ENCODE peak calls at places on chromosomes 5 and 9, in six cellular contexts. Q is H9, I is mesenchymal stem cell, N is IMR-90, G is neuronal stem cell, O is H1. K is an unnamed sample.

GRCh38 chr5:147448766-147449165 is 61.1 kb downstream of the DPYSL3 start:
- DNase-seq in Q (no peak), N (peak; percentile 41), I (peak; percentile 47), O (no peak), G (no peak), K (peak; percentile 23)

GRCh38 chr5:35785601-35786085 is 71.0 kb upstream of the IL7R start:
- DNase-seq in G (no peak), N (no peak), Q (no peak), O (no peak), I (peak; percentile 18), K (peak; percentile 95)

GRCh38 chr5:79193643-79194042 is 42.3 kb upstream of the JMY start:
- DNase-seq in O (no peak), Q (no peak), G (no peak), N (peak; percentile 16), I (no peak), K (peak; percentile 87)

GRCh38 chr5:172659909-172660628 is 19.0 kb downstream of the NEURL1B start:
- DNase-seq in O (no peak), G (peak; percentile 67), Q (peak; percentile 64), I (peak; percentile 96), N (peak; percentile 94), K (no peak)

GRCh38 chr5:16596541-16596940 is 20.3 kb downstream of the RETREG1 start:
- DNase-seq in G (no peak), O (no peak), Q (no peak), N (peak; percentile 26), I (no peak), K (peak; percentile 83)

GRCh38 chr5:141823056-141823455 is 55.2 kb downstream of the PCDH1 start:
- DNase-seq in N (no peak), O (no peak), G (no peak), Q (no peak), I (no peak), K (no peak)

GRCh38 chr9:23740531-23740930 is 85.5 kb downstream of the ELAVL2 start:
- DNase-seq in G (no peak), N (no peak), I (no peak), Q (no peak), O (no peak), K (no peak)

GRCh38 chr5:179311581-179311980 is 33.7 kb downstream of the ADAMTS2 start:
- DNase-seq in G (no peak), I (no peak), N (no peak), Q (no peak), O (no peak), K (no peak)

GRCh38 chr5:115431116-115431515 is 113.5 kb downstream of the FEM1C start:
- DNase-seq in Q (no peak), O (no peak), I (no peak), G (no peak), N (no peak), K (no peak)

GRCh38 chr5:178357127-178357526 is 124.5 kb upstream of the PHYKPL start:
- DNase-seq in G (peak; percentile 84), O (peak; percentile 47), N (no peak), Q (peak; percentile 84), I (no peak), K (no peak)

GRCh38 chr9:18829858-18830257 is 203.2 kb downstream of the SAXO1 start:
- DNase-seq in O (no peak), Q (no peak), N (peak; percentile 15), I (no peak), G (no peak), K (no peak)

GRCh38 chr5:15420201-15420600 is 79.8 kb upstream of the FBXL7 start:
- DNase-seq in Q (no peak), O (no peak), G (no peak), I (no peak), N (no peak), K (no peak)

GRCh38 chr5:152634596-152634995 is 229.5 kb upstream of the NMUR2 start:
- DNase-seq in O (no peak), I (no peak), G (peak; percentile 55), Q (no peak), N (no peak), K (no peak)

GRCh38 chr9:129414377-129415021 is 206.4 kb downstream of the C9orf50 start:
- DNase-seq in Q (no peak), I (peak; percentile 91), N (peak; percentile 63), G (peak; percentile 81), O (no peak), K (peak; percentile 78)

GRCh38 chr5:10334830-10335229 is 18.7 kb upstream of the MARCHF6 start:
- DNase-seq in Q (no peak), I (no peak), N (no peak), G (no peak), O (no peak), K (no peak)

GRCh38 chr9:87109182-87109581 is 161.9 kb upstream of the GAS1 start:
- DNase-seq in N (peak; percentile 36), Q (no peak), I (peak; percentile 30), O (no peak), G (no peak), K (no peak)

GRCh38 chr5:97455996-97456395 is 272.9 kb upstream of the RIOK2 start:
- DNase-seq in G (no peak), O (no peak), N (no peak), I (no peak), Q (no peak), K (no peak)

GRCh38 chr5:149756354-149756753 is 26.2 kb downstream of the PPARGC1B start:
- DNase-seq in O (no peak), N (no peak), I (no peak), G (no peak), Q (no peak), K (no peak)

GRCh38 chr5:111999286-111999685 is 242.3 kb upstream of the NREP start:
- DNase-seq in O (no peak), G (no peak), N (peak; percentile 90), Q (no peak), I (peak; percentile 62), K (no peak)

DNA sequence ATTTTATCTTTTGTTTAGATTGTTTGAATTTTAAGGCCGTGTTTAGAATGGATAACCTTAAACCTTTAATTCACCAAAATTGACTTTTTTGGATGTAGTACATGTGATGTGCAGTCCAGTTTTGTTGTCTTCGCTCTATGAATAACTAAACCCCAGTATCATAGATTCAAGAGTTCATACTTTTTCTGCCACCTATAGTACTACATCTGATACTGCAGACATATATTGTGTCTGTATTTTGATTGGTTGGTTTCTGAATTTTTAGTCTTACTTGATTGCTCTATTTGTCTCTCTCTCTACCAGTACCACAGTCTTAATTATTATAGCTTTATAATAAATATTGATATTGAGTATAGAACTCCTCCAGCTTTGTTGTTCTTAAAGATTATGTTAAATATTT is 58.1 kb downstream of the PPIP5K2 start:
- DNase-seq in N (no peak), I (no peak), Q (no peak), G (no peak), O (no peak), K (peak; percentile 5)
- H3K4ac ChIP-seq in N (no peak overlapping the region), I (no peak overlapping the region), Q (no peak overlapping the region), G (no peak overlapping the region), O (no peak overlapping the region), K (no peak overlapping the region)

GRCh38 chr5:151168602-151169344 is 11.2 kb upstream of the ANXA6 start:
- DNase-seq in Q (peak; percentile 22), N (no peak), O (no peak), G (no peak), I (no peak), K (no peak)
- H3K14ac ChIP-seq in Q (no peak overlapping the region), N (no peak overlapping the region), O (no peak overlapping the region), G (no peak overlapping the region), I (no peak overlapping the region), K (no peak overlapping the region)

GRCh38 chr9:107190936-107191290 is 92.2 kb upstream of the RAD23B start:
- DNase-seq in N (no peak), I (no peak), Q (no peak), G (no peak), O (no peak), K (no peak)
- H3K4ac ChIP-seq in N (no peak overlapping the region), I (no peak overlapping the region), Q (no peak overlapping the region), G (no peak overlapping the region), O (no peak overlapping the region), K (no peak overlapping the region)

GRCh38 chr9:115514454-115514853 is 396.5 kb upstream of the TNC start:
- DNase-seq in G (no peak), Q (no peak), N (no peak), O (no peak), I (no peak), K (no peak)
- H3K14ac ChIP-seq in G (no peak overlapping the region), Q (no peak overlapping the region), N (no peak overlapping the region), O (no peak overlapping the region), I (no peak overlapping the region), K (no peak overlapping the region)

GRCh38 chr9:38671372-38671731 is 48.6 kb downstream of the FAM240B start:
- DNase-seq in I (no peak), N (no peak), G (no peak), Q (no peak), O (no peak), K (no peak)
- H3K4ac ChIP-seq in I (no peak overlapping the region), N (no peak overlapping the region), G (no peak overlapping the region), Q (no peak overlapping the region), O (no peak overlapping the region), K (no peak overlapping the region)

GRCh38 chr5:63603001-63603400 is 359.2 kb downstream of the HTR1A start:
- DNase-seq in O (no peak), G (no peak), N (no peak), I (no peak), Q (no peak), K (no peak)
- H3K14ac ChIP-seq in O (no peak overlapping the region), G (no peak overlapping the region), N (no peak overlapping the region), I (no peak overlapping the region), Q (no peak overlapping the region), K (no peak overlapping the region)

DNA sequence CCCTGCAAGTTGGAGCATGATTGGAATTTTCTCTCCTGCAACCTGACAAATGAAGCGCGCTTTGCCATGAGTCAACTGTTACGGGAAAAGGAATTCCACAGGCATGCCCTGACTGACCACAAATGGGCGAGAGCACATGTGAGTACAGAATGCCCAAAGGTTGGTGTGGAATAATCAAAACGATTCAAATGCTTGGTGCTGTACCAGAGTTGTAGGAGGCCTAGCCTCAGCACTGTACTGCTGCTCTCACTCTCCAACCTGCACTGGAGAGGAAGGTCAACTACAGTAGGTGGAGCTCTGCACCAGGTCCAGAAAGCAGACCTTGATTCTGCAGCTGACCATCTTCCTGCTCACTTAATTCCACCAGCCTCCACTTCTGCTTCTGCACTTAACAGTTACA is 406.9 kb upstream of the ACTBL2 start:
- DNase-seq in N (peak; percentile 83), Q (no peak), I (peak; percentile 67), O (no peak), G (no peak), K (peak; percentile 90)
- H3K4ac ChIP-seq in N (peak overlapping the region; percentile 69), Q (no peak overlapping the region), I (no peak overlapping the region), O (no peak overlapping the region), G (no peak overlapping the region), K (no peak overlapping the region)

GRCh38 chr9:112110773-112111106 is 64.4 kb downstream of the SUSD1 start:
- DNase-seq in O (no peak), I (no peak), N (no peak), Q (no peak), G (no peak), K (no peak)
- H3K14ac ChIP-seq in O (no peak overlapping the region), I (no peak overlapping the region), N (no peak overlapping the region), Q (no peak overlapping the region), G (no peak overlapping the region), K (no peak overlapping the region)

GRCh38 chr5:143405747-143406098 is 2.2 kb upstream of the NR3C1 start:
- DNase-seq in N (no peak), I (no peak), Q (no peak), G (no peak), O (no peak), K (no peak)
- H3K4ac ChIP-seq in N (peak overlapping the region; percentile 99), I (peak overlapping the region; percentile 80), Q (no peak overlapping the region), G (no peak overlapping the region), O (no peak overlapping the region), K (no peak overlapping the region)